ENCODE peak calls at places on chromosomes 1 and 21, in five cellular contexts. H is H1, I is NT2/D1, J is HepG2, V is GM12878. O is an unnamed sample.

GRCh38 chr1:179127163-179127895 is 45.5 kb downstream of the TOR3A start:
- DNase-seq in H (no peak), I (no peak), J (no peak), V (no peak), O (no peak)

GRCh38 chr1:2091611-2092604 is 41.7 kb downstream of the PRKCZ start:
- DNase-seq in H (peak; percentile 92), I (peak; percentile 11), J (peak; percentile 18), V (no peak), O (no peak)

GRCh38 chr1:68210027-68210426 is 22.3 kb downstream of the WLS start:
- DNase-seq in H (no peak), I (no peak), J (no peak), V (no peak), O (no peak)

GRCh38 chr1:245880754-245881403 is 626.2 kb downstream of the SMYD3 start:
- DNase-seq in H (no peak), I (no peak), J (no peak), V (no peak), O (no peak)

GRCh38 chr1:156749429-156750118 is 1.9 kb downstream of the HDGF start:
- DNase-seq in H (no peak), I (no peak), J (peak; percentile 41), V (no peak), O (no peak)

GRCh38 chr21:42666918-42667317 is 13.5 kb downstream of the PDE9A start:
- DNase-seq in H (no peak), I (no peak), J (peak; percentile 39), V (no peak), O (no peak)

GRCh38 chr1:153253693-153254092 is 5.8 kb upstream of the LORICRIN start:
- DNase-seq in H (no peak), I (no peak), J (no peak), V (no peak), O (no peak)

GRCh38 chr1:27555700-27556424 is 48.1 kb downstream of the AHDC1 start:
- DNase-seq in H (no peak), I (no peak), J (no peak), V (no peak), O (no peak)

GRCh38 chr1:6591644-6592043 is 11.0 kb downstream of the KLHL21 start:
- DNase-seq in H (no peak), I (no peak), J (no peak), V (no peak), O (no peak)

GRCh38 chr1:9101510-9102146 is 27.3 kb downstream of the GPR157 start:
- DNase-seq in H (peak; percentile 68), I (peak; percentile 38), J (peak; percentile 55), V (no peak), O (peak; percentile 65)

GRCh38 chr1:111480682-111481081 is 6.9 kb downstream of the C1orf162 start:
- DNase-seq in H (no peak), I (no peak), J (no peak), V (no peak), O (no peak)

GRCh38 chr1:229251185-229251584 is 19.7 kb upstream of the RAB4A start:
- DNase-seq in H (no peak), I (no peak), J (no peak), V (no peak), O (no peak)

GRCh38 chr1:10897981-10898728 is 101.7 kb upstream of the CASZ1 start:
- DNase-seq in H (no peak), I (no peak), J (no peak), V (no peak), O (no peak)

GRCh38 chr1:40844079-40844478 is 18.1 kb downstream of the CITED4 start:
- DNase-seq in H (no peak), I (no peak), J (no peak), V (no peak), O (no peak)

GRCh38 chr1:28159243-28159642 is 17.2 kb downstream of the PTAFR start:
- DNase-seq in H (no peak), I (no peak), J (peak; percentile 30), V (no peak), O (no peak)

GRCh38 chr21:42733037-42733632 is 79.7 kb downstream of the PDE9A start:
- DNase-seq in H (no peak), I (peak; percentile 27), J (peak; percentile 81), V (no peak), O (no peak)

GRCh38 chr21:39079617-39080016 is 103.6 kb downstream of the PSMG1 start:
- DNase-seq in H (no peak), I (no peak), J (peak; percentile 73), V (no peak), O (no peak)

GRCh38 chr1:230210326-230210978 is 143.4 kb downstream of the GALNT2 start:
- DNase-seq in H (peak; percentile 13), I (no peak), J (no peak), V (no peak), O (no peak)

GRCh38 chr1:227728892-227729143 is 6.3 kb downstream of the JMJD4 start:
- DNase-seq in H (no peak), I (no peak), J (no peak), V (no peak), O (no peak)

GRCh38 chr1:59743324-59744108 is 71.2 kb upstream of the HOOK1 start:
- DNase-seq in H (no peak), I (no peak), J (no peak), V (no peak), O (no peak)

GRCh38 chr1:31182352-31182751 is 57.3 kb downstream of the NKAIN1 start:
- DNase-seq in H (peak; percentile 95), I (no peak), J (peak; percentile 33), V (no peak), O (peak; percentile 87)

GRCh38 chr1:92804721-92805169 is 19.8 kb upstream of the EVI5 start:
- DNase-seq in H (no peak), I (no peak), J (peak; percentile 41), V (no peak), O (peak; percentile 81)

GRCh38 chr21:31444061-31444460 is 100.0 kb upstream of the TIAM1 start:
- DNase-seq in H (no peak), I (no peak), J (no peak), V (no peak), O (no peak)

GRCh38 chr21:43329361-43330269 is 97.3 kb downstream of the SIK1 start:
- DNase-seq in H (no peak), I (no peak), J (no peak), V (no peak), O (no peak)

GRCh38 chr1:2344121-2344681 is 47.2 kb downstream of the MORN1 start:
- DNase-seq in H (no peak), I (no peak), J (no peak), V (no peak), O (no peak)

GRCh38 chr1:57279909-57280666 is 143.8 kb downstream of the DAB1 start:
- DNase-seq in H (no peak), I (peak; percentile 22), J (peak; percentile 100), V (no peak), O (no peak)

GRCh38 chr1:208187499-208188041 is 56.6 kb downstream of the PLXNA2 start:
- DNase-seq in H (no peak), I (no peak), J (no peak), V (peak; percentile 70), O (no peak)

GRCh38 chr1:208182880-208183279 is 61.3 kb downstream of the PLXNA2 start:
- DNase-seq in H (no peak), I (no peak), J (no peak), V (no peak), O (no peak)

GRCh38 chr1:208183977-208184901 is 59.9 kb downstream of the PLXNA2 start:
- DNase-seq in H (no peak), I (no peak), J (peak; percentile 42), V (no peak), O (no peak)

GRCh38 chr1:208185801-208186201 is 58.4 kb downstream of the PLXNA2 start:
- DNase-seq in H (no peak), I (no peak), J (no peak), V (no peak), O (no peak)

GRCh38 chr1:208184993-208185703 is 59.0 kb downstream of the PLXNA2 start:
- DNase-seq in H (no peak), I (no peak), J (no peak), V (no peak), O (no peak)
- TF ChIP-seq SUZ12 in H (no peak), I (no peak), J (no peak), V (no peak), O (no peak)

DNA sequence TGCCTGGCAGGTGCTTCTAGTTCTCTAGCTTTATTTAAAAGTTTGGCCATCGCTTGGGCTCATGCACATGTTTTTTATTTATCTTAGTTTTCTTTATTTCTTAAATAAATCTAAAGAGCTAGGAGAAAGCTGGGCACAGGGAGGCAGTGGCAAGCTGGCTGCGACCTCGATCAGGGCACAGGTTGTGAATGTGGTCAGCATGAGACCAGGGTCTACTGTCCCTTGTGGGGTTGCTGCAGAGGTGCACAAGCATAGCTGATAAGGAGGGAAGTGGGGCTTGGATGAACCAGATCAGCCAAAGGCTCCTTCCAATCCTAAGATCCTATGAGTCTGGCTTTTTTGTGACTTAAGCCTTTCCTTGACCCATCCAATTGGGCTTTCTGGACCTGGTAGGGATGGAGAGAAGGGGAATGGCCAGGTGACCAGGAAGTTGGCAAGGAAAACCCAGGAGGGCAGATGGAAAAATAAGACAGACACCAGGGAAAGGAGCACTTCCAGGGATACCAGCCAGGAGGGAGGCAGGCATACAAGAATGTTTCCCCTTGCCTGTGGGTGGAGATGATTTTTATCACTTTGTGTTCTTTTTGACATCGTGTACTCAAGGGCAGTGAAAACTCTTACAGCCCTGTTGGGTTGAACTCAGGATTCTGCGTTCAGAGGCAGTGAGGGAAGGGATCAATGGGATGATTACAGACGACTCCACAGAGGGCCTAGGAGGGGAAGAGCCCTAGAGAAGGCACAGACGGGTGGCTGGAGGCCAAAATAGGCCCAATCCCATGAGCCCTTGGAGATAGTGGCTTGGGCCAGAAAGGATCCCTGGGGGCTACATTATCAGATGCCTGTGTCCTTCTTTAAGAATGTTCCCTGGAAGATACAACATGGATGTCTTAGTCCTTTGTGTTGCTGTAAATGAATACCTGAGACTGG is 8.5 kb downstream of the CYP4B1 start:
- DNase-seq in H (no peak), I (no peak), J (no peak), V (no peak), O (no peak)
- TF ChIP-seq SUZ12 in H (no peak), I (no peak), J (no peak), V (no peak), O (no peak)

GRCh38 chr1:77412069-77412793 is 130.4 kb downstream of the AK5 start:
- DNase-seq in H (no peak), I (no peak), J (no peak), V (no peak), O (no peak)
- TF ChIP-seq SUZ12 in H (no peak), I (no peak), J (no peak), V (no peak), O (no peak)

DNA sequence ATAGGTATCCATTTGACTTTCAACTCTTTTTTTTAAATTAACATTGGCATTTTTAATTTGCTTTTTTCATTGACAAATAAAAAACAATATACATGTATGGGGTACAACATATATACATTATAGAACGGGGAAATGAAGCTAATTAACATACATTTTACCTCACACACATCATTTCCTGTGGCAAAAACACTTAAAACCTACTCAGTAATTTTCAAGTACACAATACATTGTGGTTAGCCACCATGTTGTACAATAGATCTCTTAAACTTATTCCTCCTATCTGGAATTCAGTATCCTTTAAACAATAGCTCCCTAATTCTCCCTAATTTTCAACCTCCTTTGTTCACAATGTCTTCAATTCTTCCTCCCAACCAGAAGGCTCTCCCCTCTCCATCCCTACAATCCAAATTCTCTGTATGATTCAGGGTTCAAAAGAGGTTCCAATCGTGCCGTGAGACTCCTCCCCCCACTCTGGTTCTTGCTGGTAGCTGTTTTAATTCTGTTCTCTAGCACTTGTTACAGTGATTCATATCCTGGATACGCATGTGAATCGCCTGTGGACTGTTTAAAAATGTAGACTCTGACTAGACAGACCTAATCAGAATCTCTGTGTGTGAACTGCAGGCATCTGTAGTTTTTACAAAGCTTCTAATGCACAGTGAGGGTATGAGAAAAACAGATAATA is 87.6 kb upstream of the DUSP10 start:
- DNase-seq in H (no peak), I (no peak), J (no peak), V (no peak), O (no peak)
- TF ChIP-seq SUZ12 in H (no peak), I (no peak), J (no peak), V (no peak), O (no peak)

O was measured in HEK293T.